ENCODE peak calls at places on chromosomes 3 and 15, in four cellular contexts. H is esophagus squamous epithelium, Q is tibial artery, S is adrenal gland. B is an unnamed sample. For H3K4me1, the result is how much of the 10 kb centered on the place peaks cover.

GRCh38 chr3:58628823-58629562 is 37.6 kb downstream of the FAM3D start:
- DNase-seq in H (no peak), Q (no peak), S (peak), B (peak)

GRCh38 chr3:197746801-197747237 is 2.9 kb upstream of the FYTTD1 start:
- DNase-seq in H (no peak), Q (no peak), S (no peak), B (peak)

GRCh38 chr3:171829841-171830559 is 13.1 kb upstream of the TMEM212 start:
- DNase-seq in H (no peak), Q (peak), S (peak), B (peak)

GRCh38 chr3:182969277-182969676 is 11.1 kb downstream of the DCUN1D1 start:
- DNase-seq in H (no peak), Q (no peak), S (no peak), B (no peak)

GRCh38 chr15:91970142-91970541 is 116.6 kb downstream of the SLCO3A1 start:
- DNase-seq in H (no peak), Q (peak), S (no peak), B (no peak)

GRCh38 chr3:53519047-53519717 is 24.8 kb downstream of the CACNA1D start:
- DNase-seq in H (no peak), Q (no peak), S (no peak), B (peak)

GRCh38 chr3:114454592-114455251 is 160.9 kb downstream of the TIGIT start:
- DNase-seq in H (no peak), Q (no peak), S (peak), B (no peak)

GRCh38 chr3:16350041-16350952 is 85.3 kb downstream of the OXNAD1 start:
- DNase-seq in H (no peak), Q (no peak), S (no peak), B (no peak)

GRCh38 chr3:108117245-108117644 is 26.4 kb upstream of the CD47 start:
- DNase-seq in H (no peak), Q (no peak), S (no peak), B (no peak)

GRCh38 chr3:127622031-127622430 is 7.0 kb upstream of the PODXL2 start:
- DNase-seq in H (no peak), Q (no peak), S (no peak), B (no peak)

GRCh38 chr15:39585394-39585841 is 4.5 kb downstream of the THBS1 start:
- DNase-seq in H (no peak), Q (no peak), S (no peak), B (no peak)

GRCh38 chr3:189714991-189715961 is 84.1 kb downstream of the TP63 start:
- DNase-seq in H (no peak), Q (no peak), S (no peak), B (no peak)

GRCh38 chr3:5226783-5227182 is 39.3 kb downstream of the EDEM1 start:
- DNase-seq in H (no peak), Q (no peak), S (no peak), B (no peak)

GRCh38 chr15:57684491-57685184 is 21.9 kb upstream of the POLR2M start:
- DNase-seq in H (no peak), Q (no peak), S (no peak), B (peak)

GRCh38 chr15:63288778-63289378 is 11.5 kb downstream of the APH1B start:
- DNase-seq in H (no peak), Q (no peak), S (no peak), B (no peak)

GRCh38 chr15:68656438-68656739 is 77.6 kb downstream of the CORO2B start:
- DNase-seq in H (no peak), Q (no peak), S (no peak), B (no peak)

GRCh38 chr15:51621917-51622268 is 678 bp downstream of the DMXL2 start:
- DNase-seq in H (no peak), Q (peak), S (peak), B (peak)

GRCh38 chr3:184559336-184559735 is 2.2 kb upstream of the EPHB3 start:
- DNase-seq in H (no peak), Q (no peak), S (no peak), B (peak)

GRCh38 chr3:55875137-55875536 is 388.0 kb upstream of the WNT5A start:
- DNase-seq in H (no peak), Q (no peak), S (no peak), B (no peak)

GRCh38 chr3:184160456-184160855 is 5.3 kb downstream of the DVL3 start:
- DNase-seq in H (no peak), Q (no peak), S (no peak), B (no peak)

GRCh38 chr3:14453841-14454630 is 51.6 kb downstream of the SLC6A6 start:
- DNase-seq in H (no peak), Q (no peak), S (peak), B (no peak)

DNA sequence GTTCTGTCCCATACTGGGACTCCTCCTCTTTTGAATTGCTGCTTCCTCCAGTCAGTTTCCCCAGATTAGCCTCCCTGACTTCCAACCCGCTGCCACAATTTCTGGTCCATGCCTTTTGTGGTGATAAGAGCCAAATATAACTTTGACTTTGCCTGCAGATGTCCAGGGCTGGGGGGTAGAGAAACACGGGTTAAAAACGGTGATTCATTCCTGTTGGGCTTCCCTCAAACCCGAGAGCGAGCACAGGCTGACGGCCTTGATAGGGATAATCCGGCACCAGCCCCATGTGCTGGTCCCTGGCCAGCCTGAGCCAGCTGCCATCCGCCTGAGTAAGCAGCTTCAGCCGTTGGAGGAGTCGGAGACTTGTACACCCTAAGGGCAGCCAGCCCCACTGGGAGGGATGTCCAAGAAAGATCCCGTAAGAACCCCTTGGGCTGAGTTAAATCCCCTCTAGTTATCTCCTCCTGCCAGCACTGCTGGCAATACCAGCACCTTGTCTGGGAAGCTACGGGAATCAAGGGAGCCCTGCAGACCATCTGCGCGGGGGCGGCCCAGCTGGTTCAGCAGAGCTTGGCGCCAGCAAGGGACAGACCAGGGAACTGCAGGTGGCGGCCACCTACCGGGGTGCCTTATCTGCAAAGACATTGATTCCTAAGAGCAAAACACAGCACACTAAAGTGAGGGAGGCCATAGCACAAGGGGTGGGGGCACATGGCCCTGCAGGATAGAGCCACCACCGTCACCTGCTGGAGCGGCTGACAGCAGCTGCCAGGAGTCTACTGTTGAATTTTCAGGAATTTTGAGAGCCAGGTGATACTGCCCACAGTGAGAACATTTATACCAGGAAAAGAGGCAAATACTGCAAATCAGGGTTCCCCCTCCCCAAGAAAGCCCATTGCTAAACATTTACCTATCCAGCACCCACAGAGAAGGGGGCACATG is 18.1 kb downstream of the CSPG4 start:
- DNase-seq in H (peak), Q (peak), S (peak), B (peak)
- H3K4me3 ChIP-seq in H (no peak), Q (peak), S (no peak), B (no peak)

GRCh38 chr15:71332605-71333004 is 217.3 kb downstream of the THSD4 start:
- DNase-seq in H (no peak), Q (no peak), S (no peak), B (no peak)

GRCh38 chr15:71329041-71329440 is 213.8 kb downstream of the THSD4 start:
- DNase-seq in H (no peak), Q (peak), S (peak), B (no peak)

GRCh38 chr15:71333839-71334238 is 218.6 kb downstream of the THSD4 start:
- DNase-seq in H (no peak), Q (no peak), S (no peak), B (no peak)

GRCh38 chr15:71328453-71328852 is 213.2 kb downstream of the THSD4 start:
- DNase-seq in H (no peak), Q (no peak), S (no peak), B (no peak)

GRCh38 chr15:71329509-71330260 is 214.4 kb downstream of the THSD4 start:
- DNase-seq in H (no peak), Q (no peak), S (peak), B (no peak)
- H3K4me1 ChIP-seq in H (half or more), Q (half or more), S (under half), B (under half)

DNA sequence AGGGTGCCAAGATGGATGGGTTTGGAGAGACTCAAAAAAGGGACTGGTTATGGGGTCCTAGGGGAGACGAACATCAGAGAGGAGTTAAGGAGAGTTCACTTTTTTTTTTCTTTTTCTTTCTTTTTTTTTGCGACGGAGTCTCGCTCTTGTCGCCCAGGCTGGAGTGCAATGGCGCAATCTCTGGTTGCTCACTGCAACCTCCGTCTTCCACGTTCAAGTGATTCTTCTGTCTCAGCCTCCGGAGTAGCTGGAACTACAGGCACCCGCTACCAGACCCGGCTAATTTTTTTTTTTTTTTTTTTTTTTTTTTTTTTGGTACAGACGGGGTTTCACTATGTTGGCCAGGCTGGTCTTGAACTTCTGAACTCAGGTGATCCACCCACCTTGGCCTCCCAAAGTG is 1.2 kb downstream of the SPINT1 start:
- DNase-seq in H (no peak), Q (no peak), S (no peak), B (no peak)
- H3K4me3 ChIP-seq in H (peak), Q (no peak), S (peak), B (peak)

GRCh38 chr3:152255290-152255689 is 13.4 kb upstream of the MBNL1 start:
- DNase-seq in H (no peak), Q (no peak), S (no peak), B (no peak)

GRCh38 chr3:152252750-152253149 is 16.0 kb upstream of the MBNL1 start:
- DNase-seq in H (no peak), Q (no peak), S (no peak), B (no peak)

GRCh38 chr3:152251916-152252315 is 16.8 kb upstream of the MBNL1 start:
- DNase-seq in H (no peak), Q (no peak), S (no peak), B (no peak)

GRCh38 chr3:152253514-152253913 is 15.2 kb upstream of the MBNL1 start:
- DNase-seq in H (no peak), Q (no peak), S (no peak), B (no peak)

DNA sequence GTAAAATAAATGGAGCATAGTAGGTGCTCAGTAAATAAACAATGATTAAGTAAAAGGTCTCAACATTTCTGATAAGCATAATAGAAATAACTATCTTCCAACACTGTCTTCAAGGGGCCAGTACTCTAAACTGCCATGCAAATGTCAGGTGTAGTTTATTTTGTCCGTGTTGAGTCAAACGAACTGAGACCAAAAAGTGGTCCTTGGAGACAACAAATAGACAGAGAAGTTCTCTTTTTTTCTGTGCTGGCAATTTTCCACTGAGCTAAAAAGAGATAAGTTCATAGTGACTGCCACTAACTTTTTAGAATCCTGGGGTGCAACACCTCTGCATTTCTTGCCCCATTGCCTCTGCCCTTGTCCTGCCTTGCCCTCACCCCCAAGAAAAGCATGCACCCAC is 14.7 kb upstream of the MBNL1 start:
- DNase-seq in H (no peak), Q (no peak), S (no peak), B (no peak)
- H3K4me1 ChIP-seq in H (under half), Q (under half), S (under half), B (under half)

DNA sequence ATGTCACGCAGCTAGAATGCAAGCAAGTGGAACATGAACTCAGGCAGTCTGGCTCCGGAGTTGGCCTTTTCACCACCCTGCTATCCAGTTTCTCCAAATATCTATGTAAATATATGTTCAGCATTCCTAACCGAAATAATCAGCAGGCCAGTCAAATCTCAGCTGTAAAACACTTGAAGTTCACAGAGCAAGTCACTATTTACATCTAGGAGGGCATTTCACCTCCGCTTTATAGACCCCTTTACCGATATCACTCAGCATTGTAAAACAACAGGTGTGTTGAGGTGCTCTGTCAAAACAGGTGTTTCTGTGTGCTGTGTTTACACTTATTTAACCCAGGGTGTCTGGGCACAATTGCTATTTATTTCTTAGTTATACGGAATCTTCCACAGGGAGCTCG is 12.2 kb upstream of the HES1 start:
- DNase-seq in H (no peak), Q (no peak), S (no peak), B (no peak)
- H3K4me3 ChIP-seq in H (no peak), Q (no peak), S (no peak), B (no peak)